ENCODE peak calls at places on chromosomes 13 and 19, in five cellular contexts. One of them, this sample, is unnamed. For H3K36me3, the result is how much of the 10 kb centered on the place peaks cover.

GRCh38 chr19:35336166-35336955 is 7.4 kb downstream of the CD22 start:
- DNase-seq in uterus: no peak
- DNase-seq in cardiac muscle cell: no peak
- DNase-seq in fibroblast of lung: no peak
- DNase-seq in colonic mucosa: no peak
- DNase-seq in this sample: no peak

GRCh38 chr13:39767791-39768564 is 112.5 kb downstream of the COG6 start:
- DNase-seq in uterus: no peak
- DNase-seq in cardiac muscle cell: no peak
- DNase-seq in fibroblast of lung: no peak
- DNase-seq in colonic mucosa: peak
- DNase-seq in this sample: no peak

GRCh38 chr13:111247552-111247951 is 72.9 kb upstream of the TEX29 start:
- DNase-seq in uterus: no peak
- DNase-seq in cardiac muscle cell: no peak
- DNase-seq in fibroblast of lung: peak
- DNase-seq in colonic mucosa: peak
- DNase-seq in this sample: no peak

GRCh38 chr13:26584713-26585112 is 27.2 kb downstream of the WASF3 start:
- DNase-seq in uterus: no peak
- DNase-seq in cardiac muscle cell: peak
- DNase-seq in fibroblast of lung: peak
- DNase-seq in colonic mucosa: no peak
- DNase-seq in this sample: no peak

GRCh38 chr19:38737921-38738731 is 6.1 kb downstream of the CAPN12 start:
- DNase-seq in uterus: no peak
- DNase-seq in cardiac muscle cell: no peak
- DNase-seq in fibroblast of lung: no peak
- DNase-seq in colonic mucosa: no peak
- DNase-seq in this sample: no peak

GRCh38 chr13:42270857-42271215 is 1.1 kb upstream of the AKAP11 start:
- DNase-seq in uterus: no peak
- DNase-seq in cardiac muscle cell: no peak
- DNase-seq in fibroblast of lung: no peak
- DNase-seq in colonic mucosa: no peak
- DNase-seq in this sample: no peak

GRCh38 chr13:82717249-82717648 is 1165.0 kb downstream of the SLITRK1 start:
- DNase-seq in uterus: no peak
- DNase-seq in cardiac muscle cell: peak
- DNase-seq in fibroblast of lung: peak
- DNase-seq in colonic mucosa: no peak
- DNase-seq in this sample: no peak

GRCh38 chr13:96651598-96651997 is 342.7 kb downstream of the OXGR1 start:
- DNase-seq in uterus: no peak
- DNase-seq in cardiac muscle cell: no peak
- DNase-seq in fibroblast of lung: no peak
- DNase-seq in colonic mucosa: no peak
- DNase-seq in this sample: no peak

GRCh38 chr13:97255515-97255999 is 33.4 kb downstream of the MBNL2 start:
- DNase-seq in uterus: no peak
- DNase-seq in cardiac muscle cell: no peak
- DNase-seq in fibroblast of lung: peak
- DNase-seq in colonic mucosa: no peak
- DNase-seq in this sample: no peak

GRCh38 chr13:43878897-43879322 is 630 bp downstream of the CCDC122 start:
- DNase-seq in uterus: peak
- DNase-seq in cardiac muscle cell: peak
- DNase-seq in fibroblast of lung: peak
- DNase-seq in colonic mucosa: peak
- DNase-seq in this sample: no peak

GRCh38 chr19:21321134-21321533 is 8.1 kb downstream of the ZNF708 start:
- DNase-seq in uterus: no peak
- DNase-seq in cardiac muscle cell: no peak
- DNase-seq in fibroblast of lung: no peak
- DNase-seq in colonic mucosa: no peak
- DNase-seq in this sample: no peak

GRCh38 chr13:114041493-114041892 is 67.6 kb upstream of the C13orf46 start:
- DNase-seq in uterus: no peak
- DNase-seq in cardiac muscle cell: no peak
- DNase-seq in fibroblast of lung: no peak
- DNase-seq in colonic mucosa: no peak
- DNase-seq in this sample: no peak

GRCh38 chr13:84812789-84813188 is 930.5 kb upstream of the SLITRK1 start:
- DNase-seq in uterus: no peak
- DNase-seq in cardiac muscle cell: no peak
- DNase-seq in fibroblast of lung: no peak
- DNase-seq in colonic mucosa: no peak
- DNase-seq in this sample: no peak

GRCh38 chr19:24033962-24034342 is 53.0 kb upstream of the ZNF254 start:
- DNase-seq in uterus: peak
- DNase-seq in cardiac muscle cell: peak
- DNase-seq in fibroblast of lung: peak
- DNase-seq in colonic mucosa: peak
- DNase-seq in this sample: no peak

GRCh38 chr13:47216176-47216822 is 319.4 kb upstream of the HTR2A start:
- DNase-seq in uterus: no peak
- DNase-seq in cardiac muscle cell: no peak
- DNase-seq in fibroblast of lung: no peak
- DNase-seq in colonic mucosa: no peak
- DNase-seq in this sample: no peak

GRCh38 chr19:6495947-6496346 is 6.2 kb downstream of the TUBB4A start:
- DNase-seq in uterus: no peak
- DNase-seq in cardiac muscle cell: no peak
- DNase-seq in fibroblast of lung: no peak
- DNase-seq in colonic mucosa: no peak
- DNase-seq in this sample: no peak

GRCh38 chr19:10228925-10229324 is 2.2 kb downstream of the S1PR2 start:
- DNase-seq in uterus: peak
- DNase-seq in cardiac muscle cell: peak
- DNase-seq in fibroblast of lung: peak
- DNase-seq in colonic mucosa: peak
- DNase-seq in this sample: peak

GRCh38 chr13:21123956-21124355 is 52.4 kb downstream of the SKA3 start:
- DNase-seq in uterus: no peak
- DNase-seq in cardiac muscle cell: no peak
- DNase-seq in fibroblast of lung: no peak
- DNase-seq in colonic mucosa: no peak
- DNase-seq in this sample: no peak

GRCh38 chr13:79861731-79862130 is 380.8 kb downstream of the NDFIP2 start:
- DNase-seq in uterus: no peak
- DNase-seq in cardiac muscle cell: no peak
- DNase-seq in fibroblast of lung: no peak
- DNase-seq in colonic mucosa: peak
- DNase-seq in this sample: no peak

GRCh38 chr13:47611664-47612288 is 389.3 kb downstream of the SUCLA2 start:
- DNase-seq in uterus: no peak
- DNase-seq in cardiac muscle cell: no peak
- DNase-seq in fibroblast of lung: no peak
- DNase-seq in colonic mucosa: no peak
- DNase-seq in this sample: no peak

GRCh38 chr19:32396046-32396652 is 9.4 kb upstream of the DPY19L3 start:
- DNase-seq in uterus: no peak
- DNase-seq in cardiac muscle cell: no peak
- DNase-seq in fibroblast of lung: no peak
- DNase-seq in colonic mucosa: no peak
- DNase-seq in this sample: no peak

GRCh38 chr19:18091217-18091608 is 4.5 kb upstream of the IL12RB1 start:
- DNase-seq in uterus: no peak
- DNase-seq in cardiac muscle cell: no peak
- DNase-seq in fibroblast of lung: no peak
- DNase-seq in colonic mucosa: peak
- DNase-seq in this sample: peak

GRCh38 chr13:112954488-112955270 is 14.3 kb upstream of the MCF2L start:
- DNase-seq in uterus: no peak
- DNase-seq in cardiac muscle cell: no peak
- DNase-seq in fibroblast of lung: no peak
- DNase-seq in colonic mucosa: no peak
- DNase-seq in this sample: no peak

DNA sequence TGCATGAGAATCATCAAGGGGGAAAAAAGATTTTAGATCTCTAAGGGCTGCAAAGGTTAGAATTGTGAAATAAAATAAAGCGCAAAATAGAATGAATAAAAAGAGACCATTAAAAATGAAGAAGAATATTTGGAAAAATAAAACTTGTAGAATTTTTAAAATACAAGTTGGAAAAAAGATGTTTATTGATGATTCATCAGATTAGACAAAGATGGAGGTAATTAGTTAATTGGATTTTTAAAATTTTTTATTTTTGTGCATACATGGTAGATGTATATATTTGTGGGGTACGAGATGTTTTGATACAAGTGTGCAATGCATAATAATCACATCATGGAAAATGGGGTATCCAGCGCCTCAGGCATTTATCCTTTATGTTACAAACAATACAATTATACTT is 143.3 kb downstream of the MAB21L1 start:
- DNase-seq in uterus: no peak
- DNase-seq in cardiac muscle cell: no peak
- DNase-seq in fibroblast of lung: no peak
- DNase-seq in colonic mucosa: no peak
- DNase-seq in this sample: no peak
- H3K27ac ChIP-seq in uterus: no peak
- H3K27ac ChIP-seq in cardiac muscle cell: no peak
- H3K27ac ChIP-seq in fibroblast of lung: no peak
- H3K27ac ChIP-seq in colonic mucosa: no peak
- H3K27ac ChIP-seq in this sample: no peak

GRCh38 chr19:49340865-49341718 is 5.9 kb downstream of the CD37 start:
- DNase-seq in uterus: no peak
- DNase-seq in cardiac muscle cell: no peak
- DNase-seq in fibroblast of lung: no peak
- DNase-seq in colonic mucosa: no peak
- DNase-seq in this sample: no peak
- H3K36me3 ChIP-seq in uterus: under half
- H3K36me3 ChIP-seq in cardiac muscle cell: under half
- H3K36me3 ChIP-seq in fibroblast of lung: under half
- H3K36me3 ChIP-seq in colonic mucosa: under half
- H3K36me3 ChIP-seq in this sample: under half

GRCh38 chr19:41449079-41449864 is 6.3 kb downstream of the ERICH4 start:
- DNase-seq in uterus: peak
- DNase-seq in cardiac muscle cell: peak
- DNase-seq in fibroblast of lung: peak
- DNase-seq in colonic mucosa: peak
- DNase-seq in this sample: peak

GRCh38 chr19:41445575-41445974 is 2.6 kb downstream of the ERICH4 start:
- DNase-seq in uterus: no peak
- DNase-seq in cardiac muscle cell: no peak
- DNase-seq in fibroblast of lung: no peak
- DNase-seq in colonic mucosa: no peak
- DNase-seq in this sample: no peak

GRCh38 chr19:41443813-41444455 is 978 bp downstream of the ERICH4 start:
- DNase-seq in uterus: no peak
- DNase-seq in cardiac muscle cell: no peak
- DNase-seq in fibroblast of lung: no peak
- DNase-seq in colonic mucosa: no peak
- DNase-seq in this sample: no peak

GRCh38 chr19:41449865-41450178 is 6.9 kb downstream of the ERICH4 start:
- DNase-seq in uterus: no peak
- DNase-seq in cardiac muscle cell: no peak
- DNase-seq in fibroblast of lung: no peak
- DNase-seq in colonic mucosa: no peak
- DNase-seq in this sample: no peak

GRCh38 chr19:41447732-41448332 is 4.9 kb downstream of the ERICH4 start:
- DNase-seq in uterus: no peak
- DNase-seq in cardiac muscle cell: no peak
- DNase-seq in fibroblast of lung: no peak
- DNase-seq in colonic mucosa: no peak
- DNase-seq in this sample: no peak
- TF ChIP-seq CTCF in uterus: no peak
- TF ChIP-seq CTCF in cardiac muscle cell: peak
- TF ChIP-seq CTCF in fibroblast of lung: no peak
- TF ChIP-seq CTCF in colonic mucosa: no peak
- TF ChIP-seq CTCF in this sample: no peak

DNA sequence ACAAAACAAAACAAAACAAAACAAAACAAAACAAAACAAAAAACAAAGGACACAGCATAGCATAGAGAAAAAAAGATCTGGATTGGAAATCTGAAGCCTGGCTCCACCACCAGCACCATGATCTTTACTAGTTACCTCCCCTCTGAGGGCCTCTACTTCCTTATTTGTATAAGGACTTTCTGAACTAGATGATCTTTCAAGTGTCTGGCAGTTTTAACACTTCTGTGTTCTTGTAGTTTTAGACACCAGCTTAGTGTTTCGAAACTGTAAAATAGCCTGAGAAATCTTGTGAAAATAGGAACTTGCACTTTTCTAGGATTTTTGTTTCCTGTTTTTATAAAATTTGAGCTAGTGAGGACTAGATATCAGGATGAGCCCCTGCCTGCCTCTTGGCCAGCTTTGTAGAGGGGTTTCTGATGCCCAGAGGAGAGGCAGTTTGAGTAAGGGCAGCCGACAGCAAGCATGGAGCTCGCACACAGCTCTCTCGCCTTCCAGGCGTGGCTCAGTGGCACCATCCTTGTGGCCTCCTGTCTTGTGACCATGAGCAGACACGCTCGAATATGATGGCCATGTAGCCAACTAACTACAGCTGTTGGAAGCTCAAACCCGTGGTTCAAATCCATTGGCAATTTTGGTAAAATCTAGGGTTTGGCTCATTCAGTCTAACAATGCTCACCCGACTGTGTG is 319.0 kb downstream of the KCNRG start:
- DNase-seq in uterus: no peak
- DNase-seq in cardiac muscle cell: no peak
- DNase-seq in fibroblast of lung: no peak
- DNase-seq in colonic mucosa: no peak
- DNase-seq in this sample: no peak
- H3K27ac ChIP-seq in uterus: no peak
- H3K27ac ChIP-seq in cardiac muscle cell: no peak
- H3K27ac ChIP-seq in fibroblast of lung: no peak
- H3K27ac ChIP-seq in colonic mucosa: no peak
- H3K27ac ChIP-seq in this sample: no peak